ENCODE peak calls at places on chromosome 19, in seven cellular contexts. One of them, this sample, is unnamed.

GRCh38 chr19:6402834-6403608 is 10.1 kb upstream of the GTF2F1 start:
- DNase-seq in fibroblast of pulmonary artery: peak; percentile 88
- DNase-seq in osteocyte: no peak
- DNase-seq in RWPE2: no peak
- DNase-seq in GM23338: peak; percentile 25
- DNase-seq in endothelial cell: no peak
- DNase-seq in fibroblast of lung: peak; percentile 76
- DNase-seq in this sample: no peak

GRCh38 chr19:37551123-37551993 is 43.2 kb downstream of the ZNF571 start:
- DNase-seq in fibroblast of pulmonary artery: peak; percentile 81
- DNase-seq in osteocyte: no peak
- DNase-seq in RWPE2: no peak
- DNase-seq in GM23338: peak; percentile 58
- DNase-seq in endothelial cell: peak; percentile 10
- DNase-seq in fibroblast of lung: peak; percentile 71
- DNase-seq in this sample: no peak

GRCh38 chr19:5335593-5335992 is 5.0 kb downstream of the PTPRS start:
- DNase-seq in fibroblast of pulmonary artery: no peak
- DNase-seq in osteocyte: no peak
- DNase-seq in RWPE2: no peak
- DNase-seq in GM23338: no peak
- DNase-seq in endothelial cell: no peak
- DNase-seq in fibroblast of lung: no peak
- DNase-seq in this sample: no peak

GRCh38 chr19:29872224-29872731 is 60.5 kb downstream of the CCNE1 start:
- DNase-seq in fibroblast of pulmonary artery: peak; percentile 28
- DNase-seq in osteocyte: no peak
- DNase-seq in RWPE2: no peak
- DNase-seq in GM23338: peak; percentile 65
- DNase-seq in endothelial cell: peak; percentile 38
- DNase-seq in fibroblast of lung: peak; percentile 31
- DNase-seq in this sample: peak; percentile 59

GRCh38 chr19:41409288-41409687 is 11.7 kb downstream of the BCKDHA start:
- DNase-seq in fibroblast of pulmonary artery: peak; percentile 51
- DNase-seq in osteocyte: no peak
- DNase-seq in RWPE2: no peak
- DNase-seq in GM23338: no peak
- DNase-seq in endothelial cell: no peak
- DNase-seq in fibroblast of lung: peak; percentile 59
- DNase-seq in this sample: no peak

GRCh38 chr19:8487137-8487851 is 15.1 kb downstream of the PRAM1 start:
- DNase-seq in fibroblast of pulmonary artery: no peak
- DNase-seq in osteocyte: no peak
- DNase-seq in RWPE2: no peak
- DNase-seq in GM23338: no peak
- DNase-seq in endothelial cell: no peak
- DNase-seq in fibroblast of lung: no peak
- DNase-seq in this sample: peak; percentile 67

GRCh38 chr19:14139944-14140343 is 3.6 kb upstream of the ASF1B start:
- DNase-seq in fibroblast of pulmonary artery: no peak
- DNase-seq in osteocyte: no peak
- DNase-seq in RWPE2: no peak
- DNase-seq in GM23338: no peak
- DNase-seq in endothelial cell: no peak
- DNase-seq in fibroblast of lung: no peak
- DNase-seq in this sample: no peak

GRCh38 chr19:16896098-16896912 is 7.5 kb downstream of the F2RL3 start:
- DNase-seq in fibroblast of pulmonary artery: no peak
- DNase-seq in osteocyte: no peak
- DNase-seq in RWPE2: no peak
- DNase-seq in GM23338: peak; percentile 63
- DNase-seq in endothelial cell: peak; percentile 28
- DNase-seq in fibroblast of lung: no peak
- DNase-seq in this sample: no peak

GRCh38 chr19:5801796-5802616 is 2.9 kb upstream of the NRTN start:
- DNase-seq in fibroblast of pulmonary artery: peak; percentile 20
- DNase-seq in osteocyte: no peak
- DNase-seq in RWPE2: no peak
- DNase-seq in GM23338: peak; percentile 97
- DNase-seq in endothelial cell: no peak
- DNase-seq in fibroblast of lung: peak; percentile 29
- DNase-seq in this sample: no peak

GRCh38 chr19:18107235-18108083 is 9.9 kb downstream of the MAST3 start:
- DNase-seq in fibroblast of pulmonary artery: no peak
- DNase-seq in osteocyte: no peak
- DNase-seq in RWPE2: no peak
- DNase-seq in GM23338: no peak
- DNase-seq in endothelial cell: no peak
- DNase-seq in fibroblast of lung: no peak
- DNase-seq in this sample: no peak

GRCh38 chr19:18932216-18932841 is 8.7 kb downstream of the HOMER3 start:
- DNase-seq in fibroblast of pulmonary artery: peak; percentile 36
- DNase-seq in osteocyte: no peak
- DNase-seq in RWPE2: peak; percentile 86
- DNase-seq in GM23338: peak; percentile 98
- DNase-seq in endothelial cell: peak; percentile 90
- DNase-seq in fibroblast of lung: peak; percentile 35
- DNase-seq in this sample: no peak

GRCh38 chr19:1355974-1356865 is 27.5 kb upstream of the NDUFS7 start:
- DNase-seq in fibroblast of pulmonary artery: peak; percentile 23
- DNase-seq in osteocyte: no peak
- DNase-seq in RWPE2: no peak
- DNase-seq in GM23338: no peak
- DNase-seq in endothelial cell: no peak
- DNase-seq in fibroblast of lung: peak; percentile 54
- DNase-seq in this sample: no peak
- TF ChIP-seq CTCF in fibroblast of pulmonary artery: no peak
- TF ChIP-seq CTCF in osteocyte: no peak
- TF ChIP-seq CTCF in RWPE2: no peak
- TF ChIP-seq CTCF in GM23338: no peak
- TF ChIP-seq CTCF in endothelial cell: no peak
- TF ChIP-seq CTCF in fibroblast of lung: no peak
- TF ChIP-seq CTCF in this sample: no peak

GRCh38 chr19:801030-801860 is 4.0 kb downstream of the PTBP1 start:
- DNase-seq in fibroblast of pulmonary artery: peak; percentile 66
- DNase-seq in osteocyte: no peak
- DNase-seq in RWPE2: no peak
- DNase-seq in GM23338: peak; percentile 15
- DNase-seq in endothelial cell: no peak
- DNase-seq in fibroblast of lung: peak; percentile 49
- DNase-seq in this sample: no peak

GRCh38 chr19:798415-799075 is 1.3 kb downstream of the PTBP1 start:
- DNase-seq in fibroblast of pulmonary artery: no peak
- DNase-seq in osteocyte: no peak
- DNase-seq in RWPE2: no peak
- DNase-seq in GM23338: no peak
- DNase-seq in endothelial cell: no peak
- DNase-seq in fibroblast of lung: no peak
- DNase-seq in this sample: peak; percentile 79

GRCh38 chr19:797528-798414 is 519 bp downstream of the PTBP1 start:
- DNase-seq in fibroblast of pulmonary artery: peak; percentile 91
- DNase-seq in osteocyte: peak; percentile 96
- DNase-seq in RWPE2: no peak
- DNase-seq in GM23338: peak; percentile 89
- DNase-seq in endothelial cell: peak; percentile 88
- DNase-seq in fibroblast of lung: peak; percentile 85
- DNase-seq in this sample: peak; percentile 95

GRCh38 chr19:800360-801029 is 3.2 kb downstream of the PTBP1 start:
- DNase-seq in fibroblast of pulmonary artery: no peak
- DNase-seq in osteocyte: no peak
- DNase-seq in RWPE2: no peak
- DNase-seq in GM23338: no peak
- DNase-seq in endothelial cell: no peak
- DNase-seq in fibroblast of lung: peak; percentile 56
- DNase-seq in this sample: no peak

DNA sequence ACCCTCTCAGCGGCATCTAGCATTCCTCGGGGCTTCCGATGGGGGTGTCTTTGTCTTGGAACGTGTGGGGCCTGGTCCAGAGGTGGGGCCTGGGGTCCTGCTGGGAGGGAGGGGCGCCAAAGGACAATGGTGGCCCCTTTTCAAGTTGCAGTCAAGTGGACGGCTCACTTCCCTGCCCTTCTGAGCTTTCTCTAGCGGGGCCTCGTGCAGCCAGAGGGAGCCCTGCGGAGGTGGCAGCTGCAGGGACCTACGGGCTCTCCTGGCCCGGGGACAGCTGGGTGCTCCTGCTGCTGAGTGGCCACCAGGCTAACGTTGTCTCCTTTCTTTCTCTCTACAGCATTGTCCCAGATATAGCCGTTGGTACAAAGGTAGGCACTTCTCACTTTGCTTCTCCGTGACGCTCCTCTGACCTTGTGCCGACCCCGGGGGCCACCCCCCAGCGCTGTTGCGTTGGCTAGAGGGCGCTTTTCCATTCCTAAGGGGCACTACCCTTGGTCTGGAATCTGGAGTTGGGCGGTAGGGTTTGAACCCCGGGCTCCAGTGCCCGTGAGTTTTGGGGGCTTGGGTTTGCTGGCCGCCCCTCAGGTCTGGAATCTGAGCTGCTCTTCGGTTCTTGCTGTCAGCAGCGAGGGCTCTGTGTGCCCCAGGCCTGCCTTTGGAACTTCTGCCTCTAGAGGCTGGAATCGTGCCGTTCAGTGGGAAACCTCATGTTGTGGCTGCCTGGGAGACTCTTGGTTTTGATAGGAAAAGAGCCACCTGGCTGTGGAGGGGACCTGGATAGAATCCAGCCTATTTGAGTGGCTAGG is 2.0 kb downstream of the PTBP1 start:
- DNase-seq in fibroblast of pulmonary artery: peak; percentile 64
- DNase-seq in osteocyte: no peak
- DNase-seq in RWPE2: no peak
- DNase-seq in GM23338: peak; percentile 56
- DNase-seq in endothelial cell: no peak
- DNase-seq in fibroblast of lung: peak; percentile 63
- DNase-seq in this sample: no peak
- TF ChIP-seq CTCF in fibroblast of pulmonary artery: peak; percentile 35
- TF ChIP-seq CTCF in osteocyte: peak; percentile 37
- TF ChIP-seq CTCF in RWPE2: peak; percentile 39
- TF ChIP-seq CTCF in GM23338: peak; percentile 24
- TF ChIP-seq CTCF in endothelial cell: no peak
- TF ChIP-seq CTCF in fibroblast of lung: peak; percentile 41
- TF ChIP-seq CTCF in this sample: peak; percentile 71

DNA sequence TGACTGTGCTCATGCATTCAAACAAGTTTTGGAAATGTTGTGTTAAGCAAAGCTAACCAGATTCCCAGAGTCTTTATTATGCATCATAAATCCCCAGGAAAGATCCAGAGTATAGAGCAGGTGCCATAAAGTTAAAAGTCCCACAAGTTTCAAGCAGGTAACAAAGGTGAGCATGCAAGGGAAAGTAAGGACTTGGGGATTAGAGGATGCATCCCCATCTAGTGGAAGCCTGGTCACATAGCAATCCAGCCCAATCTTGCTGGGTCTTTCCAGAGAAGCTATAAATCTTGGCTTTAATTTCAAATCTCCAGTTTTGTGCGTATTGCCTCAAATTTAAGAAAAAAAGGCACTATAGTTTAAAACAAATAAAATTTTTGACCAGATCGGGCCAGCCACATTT is 72.7 kb downstream of the ZNF254 start:
- DNase-seq in fibroblast of pulmonary artery: peak; percentile 24
- DNase-seq in osteocyte: no peak
- DNase-seq in RWPE2: no peak
- DNase-seq in GM23338: peak; percentile 58
- DNase-seq in endothelial cell: no peak
- DNase-seq in fibroblast of lung: peak; percentile 16
- DNase-seq in this sample: no peak
- TF ChIP-seq CTCF in fibroblast of pulmonary artery: peak; percentile 55
- TF ChIP-seq CTCF in osteocyte: peak; percentile 23
- TF ChIP-seq CTCF in RWPE2: no peak
- TF ChIP-seq CTCF in GM23338: peak; percentile 65
- TF ChIP-seq CTCF in endothelial cell: no peak
- TF ChIP-seq CTCF in fibroblast of lung: peak; percentile 34
- TF ChIP-seq CTCF in this sample: peak; percentile 67

GRCh38 chr19:44891016-44891882 is at the start of gene TOMM40:
- DNase-seq in fibroblast of pulmonary artery: peak; percentile 100
- DNase-seq in osteocyte: no peak
- DNase-seq in RWPE2: peak; percentile 99
- DNase-seq in GM23338: peak; percentile 81
- DNase-seq in endothelial cell: peak; percentile 99
- DNase-seq in fibroblast of lung: peak; percentile 99
- DNase-seq in this sample: peak; percentile 99
- TF ChIP-seq CTCF in fibroblast of pulmonary artery: no peak
- TF ChIP-seq CTCF in osteocyte: peak; percentile 27
- TF ChIP-seq CTCF in RWPE2: no peak
- TF ChIP-seq CTCF in GM23338: no peak
- TF ChIP-seq CTCF in endothelial cell: no peak
- TF ChIP-seq CTCF in fibroblast of lung: no peak
- TF ChIP-seq CTCF in this sample: peak; percentile 72

DNA sequence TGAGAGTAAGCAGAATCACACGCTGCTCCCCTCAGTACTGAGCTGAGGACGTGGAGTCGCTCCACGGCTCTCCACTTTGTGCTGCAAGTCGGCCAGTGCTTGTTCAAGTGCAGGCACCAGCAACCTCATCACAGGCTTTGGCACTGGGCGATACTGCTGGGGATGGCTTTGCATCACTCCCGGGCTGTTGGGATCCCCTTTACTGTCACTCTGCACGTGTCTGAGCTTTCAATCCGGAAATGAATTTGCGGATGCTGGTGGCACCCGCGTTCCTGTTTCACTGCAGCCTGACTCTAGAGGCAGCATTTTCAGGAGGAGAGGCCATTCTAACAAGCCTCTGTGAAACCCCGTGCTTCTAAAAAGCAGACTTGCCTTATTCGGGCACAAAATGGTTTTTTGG is 19.1 kb downstream of the SMARCA4 start:
- DNase-seq in fibroblast of pulmonary artery: no peak
- DNase-seq in osteocyte: no peak
- DNase-seq in RWPE2: no peak
- DNase-seq in GM23338: no peak
- DNase-seq in endothelial cell: no peak
- DNase-seq in fibroblast of lung: no peak
- DNase-seq in this sample: no peak
- TF ChIP-seq CTCF in fibroblast of pulmonary artery: no peak
- TF ChIP-seq CTCF in osteocyte: no peak
- TF ChIP-seq CTCF in RWPE2: no peak
- TF ChIP-seq CTCF in GM23338: no peak
- TF ChIP-seq CTCF in endothelial cell: no peak
- TF ChIP-seq CTCF in fibroblast of lung: no peak
- TF ChIP-seq CTCF in this sample: no peak

DNA sequence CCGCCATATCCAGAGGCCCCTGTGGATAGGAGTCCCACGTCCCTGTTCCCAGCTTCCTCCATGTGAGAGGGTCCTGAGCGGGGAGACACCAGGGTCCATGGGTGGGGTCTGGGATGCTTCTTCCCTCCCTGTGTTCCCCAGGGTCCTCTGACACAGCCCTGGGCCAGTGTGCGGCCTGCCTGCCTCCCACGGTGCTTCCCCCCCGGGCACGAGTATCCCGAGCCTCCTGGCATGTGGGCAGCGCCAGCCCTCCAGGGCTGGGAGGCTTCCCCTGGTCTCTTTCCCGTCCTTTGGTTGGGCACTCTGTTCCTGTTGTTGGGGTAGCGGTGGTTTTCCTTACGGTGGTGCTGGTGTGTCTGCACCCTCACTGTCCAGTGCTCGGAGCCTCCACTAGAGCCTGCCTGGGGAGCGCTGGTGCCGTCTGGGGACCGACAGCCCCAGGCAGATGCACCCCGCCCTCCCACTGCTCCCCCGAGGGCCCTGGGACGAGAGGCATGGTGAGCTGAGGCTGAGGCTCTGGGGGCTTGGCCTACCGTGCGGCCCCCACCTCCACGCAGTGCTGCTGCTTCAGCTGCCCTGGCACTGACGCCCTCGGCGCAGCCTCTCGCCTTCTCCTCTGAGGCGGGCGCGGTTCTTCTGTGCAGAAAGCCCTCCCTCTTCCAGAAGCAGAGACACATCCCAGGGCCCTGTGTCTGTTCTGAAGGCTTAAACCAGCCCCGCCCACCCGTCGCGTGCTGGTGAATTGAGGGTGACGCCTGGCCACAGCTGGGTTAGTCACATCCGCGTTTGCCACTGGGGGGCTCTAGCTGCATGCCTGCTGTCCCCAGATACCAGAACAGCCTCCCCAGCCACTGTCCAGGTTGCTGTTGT is 27.9 kb downstream of the PLEKHJ1 start:
- DNase-seq in fibroblast of pulmonary artery: peak; percentile 61
- DNase-seq in osteocyte: peak; percentile 90
- DNase-seq in RWPE2: no peak
- DNase-seq in GM23338: peak; percentile 75
- DNase-seq in endothelial cell: no peak
- DNase-seq in fibroblast of lung: peak; percentile 49
- DNase-seq in this sample: no peak
- TF ChIP-seq CTCF in fibroblast of pulmonary artery: peak; percentile 26
- TF ChIP-seq CTCF in osteocyte: peak; percentile 46
- TF ChIP-seq CTCF in RWPE2: no peak
- TF ChIP-seq CTCF in GM23338: peak; percentile 61
- TF ChIP-seq CTCF in endothelial cell: no peak
- TF ChIP-seq CTCF in fibroblast of lung: peak; percentile 23
- TF ChIP-seq CTCF in this sample: peak; percentile 71

This sample was measured in chondrocyte.